ENCODE peak calls at places on chromosome 4, in four cellular contexts. A is activated T-cell treated with anti-CD3 and anti-CD28 coated beads for 24 hours; J is central memory CD4-positive, alpha-beta T cell; W is upper lobe of right lung. K is an unnamed sample.
A peak's percentile ranks its signal among the peaks of the same experiment; 100 is the strongest.

GRCh38 chr4:67674098-67674497 is 26.9 kb downstream of the UBA6 start:
- DNase-seq in A (no peak), J (no peak), W (no peak), K (no peak)

GRCh38 chr4:20687894-20688293 is 12.4 kb upstream of the PACRGL start:
- DNase-seq in W (no peak), J (no peak), A (no peak), K (no peak)

GRCh38 chr4:7759635-7760034 is 180.0 kb downstream of the AFAP1 start:
- DNase-seq in A (no peak), J (no peak), W (no peak), K (no peak)

GRCh38 chr4:177079327-177079726 is 230.3 kb upstream of the NEIL3 start:
- DNase-seq in A (no peak), J (no peak), W (no peak), K (no peak)

GRCh38 chr4:176409627-176410026 is 89.9 kb downstream of the SPCS3 start:
- DNase-seq in W (no peak), A (no peak), J (no peak), K (no peak)

GRCh38 chr4:76257824-76258223 is 6.3 kb downstream of the FAM47E start:
- DNase-seq in A (no peak), W (no peak), J (no peak), K (no peak)

GRCh38 chr4:78478523-78478922 is 73.0 kb upstream of the ANXA3 start:
- DNase-seq in J (no peak), W (no peak), A (no peak), K (no peak)

GRCh38 chr4:105145059-105145912 is 1.4 kb upstream of the TET2 start:
- DNase-seq in W (no peak), A (no peak), J (peak; percentile 22), K (peak; percentile 17)

GRCh38 chr4:98745372-98745771 is 87.0 kb upstream of the TSPAN5 start:
- DNase-seq in J (no peak), A (no peak), W (no peak), K (no peak)

GRCh38 chr4:85967872-85968271 is 392.0 kb downstream of the MAPK10 start:
- DNase-seq in J (no peak), A (no peak), W (no peak), K (no peak)

GRCh38 chr4:185359767-185360446 is 35.8 kb downstream of the LRP2BP start:
- DNase-seq in W (no peak), A (no peak), J (no peak), K (no peak)

GRCh38 chr4:122588453-122589238 is 32.2 kb downstream of the IL21 start:
- DNase-seq in A (no peak), J (no peak), W (no peak), K (no peak)

GRCh38 chr4:176357359-176358082 is 37.8 kb downstream of the SPCS3 start:
- DNase-seq in W (no peak), J (no peak), A (no peak), K (no peak)

GRCh38 chr4:33914386-33914785 is 2329.9 kb downstream of the ARAP2 start:
- DNase-seq in A (no peak), W (no peak), J (no peak), K (no peak)

GRCh38 chr4:109046549-109047171 is 255.8 kb downstream of the COL25A1 start:
- DNase-seq in A (no peak), J (no peak), W (no peak), K (no peak)

GRCh38 chr4:115113382-115114106 is at the start of gene NDST4:
- DNase-seq in W (no peak), J (no peak), A (no peak), K (no peak)

GRCh38 chr4:38869511-38869910 is 1.9 kb downstream of the FAM114A1 start:
- DNase-seq in A (no peak), W (no peak), J (no peak), K (no peak)

GRCh38 chr4:143352052-143352451 is 15.4 kb downstream of the GAB1 start:
- DNase-seq in J (no peak), W (no peak), A (no peak), K (no peak)

GRCh38 chr4:47838445-47838844 is 578 bp upstream of the CORIN start:
- DNase-seq in J (no peak), A (no peak), W (no peak), K (no peak)

GRCh38 chr4:172830295-172830764 is 338.3 kb upstream of the GALNT7 start:
- DNase-seq in W (no peak), J (no peak), A (no peak), K (no peak)

GRCh38 chr4:125522992-125523391 is 208.2 kb downstream of the FAT4 start:
- DNase-seq in J (no peak), A (no peak), W (no peak), K (no peak)

GRCh38 chr4:176400816-176401461 is 81.2 kb downstream of the SPCS3 start:
- DNase-seq in A (no peak), J (no peak), W (no peak), K (no peak)

GRCh38 chr4:38785901-38786402 is 3.2 kb upstream of the TLR10 start:
- DNase-seq in J (no peak), W (peak; percentile 66), A (no peak), K (peak; percentile 73)

GRCh38 chr4:55018521-55018920 is 106.9 kb downstream of the KDR start:
- DNase-seq in A (no peak), W (no peak), J (no peak), K (no peak)

GRCh38 chr4:112847781-112848180 is 201.7 kb upstream of the ANK2 start:
- DNase-seq in J (no peak), A (no peak), W (no peak), K (no peak)

GRCh38 chr4:145890689-145891088 is 47.9 kb downstream of the ZNF827 start:
- DNase-seq in A (no peak), W (no peak), J (no peak), K (no peak)

GRCh38 chr4:123976285-123976684 is 579.7 kb downstream of the SPRY1 start:
- DNase-seq in A (no peak), J (no peak), W (no peak), K (no peak)

GRCh38 chr4:144289687-144290433 is 149.3 kb upstream of the GYPA start:
- DNase-seq in A (no peak), J (no peak), W (no peak), K (no peak)